ENCODE peak calls at places on chromosomes 16 and 17, in seven cellular contexts. One of them, this sample, is unnamed.

GRCh38 chr17:82216301-82217119 is 3.9 kb upstream of the CCDC57 start:
- DNase-seq in T-helper 2 cell: no peak
- DNase-seq in M059J: peak
- DNase-seq in HAP-1: no peak
- DNase-seq in NB4: peak
- DNase-seq in spleen: peak
- DNase-seq in stimulated activated naive B cell treated with anti-CD40 and anti-IgM and Interleukin-4, amounts not matched to agents 10 μg/mL and 1 μg/mL and 100 μg/mL, for 72 hours: peak
- DNase-seq in this sample: peak

GRCh38 chr17:58109197-58109596 is 26.0 kb downstream of the DYNLL2 start:
- DNase-seq in M059J: no peak
- DNase-seq in HAP-1: no peak
- DNase-seq in NB4: no peak
- DNase-seq in spleen: no peak
- DNase-seq in stimulated activated naive B cell treated with anti-CD40 and anti-IgM and Interleukin-4, amounts not matched to agents 10 μg/mL and 1 μg/mL and 100 μg/mL, for 72 hours: no peak
- DNase-seq in T-helper 2 cell: no peak
- DNase-seq in this sample: peak

GRCh38 chr16:75026892-75027391 is 28.1 kb downstream of the ZNRF1 start:
- DNase-seq in NB4: no peak
- DNase-seq in M059J: no peak
- DNase-seq in HAP-1: no peak
- DNase-seq in spleen: no peak
- DNase-seq in stimulated activated naive B cell treated with anti-CD40 and anti-IgM and Interleukin-4, amounts not matched to agents 10 μg/mL and 1 μg/mL and 100 μg/mL, for 72 hours: no peak
- DNase-seq in T-helper 2 cell: no peak
- DNase-seq in this sample: peak

GRCh38 chr16:1960665-1961630 is 1.6 kb downstream of the NDUFB10 start:
- DNase-seq in NB4: peak
- DNase-seq in stimulated activated naive B cell treated with anti-CD40 and anti-IgM and Interleukin-4, amounts not matched to agents 10 μg/mL and 1 μg/mL and 100 μg/mL, for 72 hours: no peak
- DNase-seq in HAP-1: peak
- DNase-seq in spleen: peak
- DNase-seq in T-helper 2 cell: no peak
- DNase-seq in M059J: peak
- DNase-seq in this sample: peak

GRCh38 chr17:79047291-79047920 is 23.4 kb downstream of the C1QTNF1 start:
- DNase-seq in stimulated activated naive B cell treated with anti-CD40 and anti-IgM and Interleukin-4, amounts not matched to agents 10 μg/mL and 1 μg/mL and 100 μg/mL, for 72 hours: no peak
- DNase-seq in HAP-1: no peak
- DNase-seq in T-helper 2 cell: no peak
- DNase-seq in NB4: no peak
- DNase-seq in spleen: peak
- DNase-seq in M059J: no peak
- DNase-seq in this sample: no peak

GRCh38 chr17:10557422-10557821 is 8.0 kb upstream of the MYH2 start:
- DNase-seq in M059J: peak
- DNase-seq in stimulated activated naive B cell treated with anti-CD40 and anti-IgM and Interleukin-4, amounts not matched to agents 10 μg/mL and 1 μg/mL and 100 μg/mL, for 72 hours: no peak
- DNase-seq in T-helper 2 cell: no peak
- DNase-seq in spleen: no peak
- DNase-seq in HAP-1: no peak
- DNase-seq in NB4: no peak
- DNase-seq in this sample: peak

GRCh38 chr17:4249452-4250029 is 14.2 kb downstream of the ANKFY1 start:
- DNase-seq in M059J: peak
- DNase-seq in T-helper 2 cell: no peak
- DNase-seq in spleen: no peak
- DNase-seq in HAP-1: peak
- DNase-seq in NB4: peak
- DNase-seq in stimulated activated naive B cell treated with anti-CD40 and anti-IgM and Interleukin-4, amounts not matched to agents 10 μg/mL and 1 μg/mL and 100 μg/mL, for 72 hours: no peak
- DNase-seq in this sample: peak

GRCh38 chr16:11076259-11077018 is 132.1 kb downstream of the CLEC16A start:
- DNase-seq in stimulated activated naive B cell treated with anti-CD40 and anti-IgM and Interleukin-4, amounts not matched to agents 10 μg/mL and 1 μg/mL and 100 μg/mL, for 72 hours: peak
- DNase-seq in M059J: no peak
- DNase-seq in spleen: no peak
- DNase-seq in HAP-1: no peak
- DNase-seq in NB4: no peak
- DNase-seq in T-helper 2 cell: no peak
- DNase-seq in this sample: no peak

GRCh38 chr17:47802341-47803022 is 19.1 kb downstream of the OSBPL7 start:
- DNase-seq in M059J: peak
- DNase-seq in spleen: no peak
- DNase-seq in HAP-1: peak
- DNase-seq in stimulated activated naive B cell treated with anti-CD40 and anti-IgM and Interleukin-4, amounts not matched to agents 10 μg/mL and 1 μg/mL and 100 μg/mL, for 72 hours: peak
- DNase-seq in T-helper 2 cell: no peak
- DNase-seq in NB4: peak
- DNase-seq in this sample: peak

GRCh38 chr17:28724500-28725165 is 1.4 kb downstream of the TLCD1 start:
- DNase-seq in T-helper 2 cell: no peak
- DNase-seq in HAP-1: no peak
- DNase-seq in M059J: no peak
- DNase-seq in stimulated activated naive B cell treated with anti-CD40 and anti-IgM and Interleukin-4, amounts not matched to agents 10 μg/mL and 1 μg/mL and 100 μg/mL, for 72 hours: peak
- DNase-seq in NB4: peak
- DNase-seq in spleen: no peak
- DNase-seq in this sample: no peak

GRCh38 chr17:45886852-45887251 is 7.5 kb upstream of the MAPT start:
- DNase-seq in T-helper 2 cell: no peak
- DNase-seq in NB4: no peak
- DNase-seq in M059J: no peak
- DNase-seq in HAP-1: no peak
- DNase-seq in stimulated activated naive B cell treated with anti-CD40 and anti-IgM and Interleukin-4, amounts not matched to agents 10 μg/mL and 1 μg/mL and 100 μg/mL, for 72 hours: no peak
- DNase-seq in spleen: no peak
- DNase-seq in this sample: no peak

GRCh38 chr16:11583889-11584565 is 2.7 kb downstream of the LITAF start:
- DNase-seq in M059J: peak
- DNase-seq in HAP-1: no peak
- DNase-seq in stimulated activated naive B cell treated with anti-CD40 and anti-IgM and Interleukin-4, amounts not matched to agents 10 μg/mL and 1 μg/mL and 100 μg/mL, for 72 hours: peak
- DNase-seq in T-helper 2 cell: no peak
- DNase-seq in spleen: peak
- DNase-seq in NB4: peak
- DNase-seq in this sample: no peak

GRCh38 chr16:12330977-12331376 is 354.4 kb downstream of the SNX29 start:
- DNase-seq in NB4: no peak
- DNase-seq in spleen: no peak
- DNase-seq in T-helper 2 cell: no peak
- DNase-seq in HAP-1: no peak
- DNase-seq in stimulated activated naive B cell treated with anti-CD40 and anti-IgM and Interleukin-4, amounts not matched to agents 10 μg/mL and 1 μg/mL and 100 μg/mL, for 72 hours: no peak
- DNase-seq in M059J: no peak
- DNase-seq in this sample: no peak

GRCh38 chr16:49699718-49700117 is 156.2 kb downstream of the ZNF423 start:
- DNase-seq in HAP-1: no peak
- DNase-seq in spleen: no peak
- DNase-seq in stimulated activated naive B cell treated with anti-CD40 and anti-IgM and Interleukin-4, amounts not matched to agents 10 μg/mL and 1 μg/mL and 100 μg/mL, for 72 hours: no peak
- DNase-seq in M059J: no peak
- DNase-seq in T-helper 2 cell: no peak
- DNase-seq in NB4: no peak
- DNase-seq in this sample: no peak

GRCh38 chr17:64040201-64040600 is 19.8 kb upstream of the ICAM2 start:
- DNase-seq in NB4: no peak
- DNase-seq in stimulated activated naive B cell treated with anti-CD40 and anti-IgM and Interleukin-4, amounts not matched to agents 10 μg/mL and 1 μg/mL and 100 μg/mL, for 72 hours: no peak
- DNase-seq in T-helper 2 cell: no peak
- DNase-seq in M059J: no peak
- DNase-seq in HAP-1: no peak
- DNase-seq in spleen: no peak
- DNase-seq in this sample: no peak

This sample was measured in cardiac muscle cell.